ENCODE peak calls at places on chromosomes 12 and 14, in seven cellular contexts. J is stimulated activated CD8-positive, alpha-beta memory T cell treated with anti-CD3 and anti-CD28 coated beads, Interleukin-2, amount 100 ng/mL, for 1 hour; G is activated CD8-positive, alpha-beta memory T cell treated with anti-CD3 and anti-CD28 coated beads for 48 hours; D is T follicular helper cell; R is Calu3; A is NCI-H2081; S is stimulated activated CD4-positive, alpha-beta T cell treated with anti-CD3 and anti-CD28 coated beads, Interleukin-1b, Interleukin-23, amount 100 ng/mL, for 24 hours. Y is an unnamed sample.

GRCh38 chr12:25558566-25558965 is 5.5 kb upstream of the LMNTD1 start:
- DNase-seq in R (no peak), J (no peak), D (no peak), S (peak), G (no peak), A (no peak), Y (no peak)

GRCh38 chr12:15882055-15882971 is at the start of gene STRAP:
- DNase-seq in J (peak), D (peak), S (peak), R (peak), A (peak), G (peak), Y (peak)

GRCh38 chr14:89137514-89138163 is 279.4 kb downstream of the FOXN3 start:
- DNase-seq in D (no peak), R (peak), S (no peak), G (no peak), J (no peak), A (no peak), Y (no peak)

GRCh38 chr12:124646385-124647230 is 79.2 kb upstream of the NCOR2 start:
- DNase-seq in G (peak), R (no peak), S (peak), J (no peak), A (no peak), D (no peak), Y (no peak)

GRCh38 chr14:101810897-101811620 is 49.5 kb downstream of the PPP2R5C start:
- DNase-seq in D (no peak), R (no peak), J (no peak), S (no peak), G (no peak), A (no peak), Y (no peak)

GRCh38 chr12:47838286-47838931 is 18.7 kb upstream of the HDAC7 start:
- DNase-seq in S (no peak), A (peak), D (no peak), G (no peak), R (peak), J (no peak), Y (no peak)

GRCh38 chr14:71050227-71050823 is 143.1 kb downstream of the PCNX1 start:
- DNase-seq in R (no peak), J (no peak), A (no peak), S (no peak), G (no peak), D (no peak), Y (no peak)

GRCh38 chr12:3101309-3102022 is 24.3 kb downstream of the TSPAN9 start:
- DNase-seq in D (no peak), R (no peak), S (no peak), J (no peak), G (no peak), A (no peak), Y (no peak)

GRCh38 chr12:51005671-51006070 is 20.5 kb downstream of the SLC11A2 start:
- DNase-seq in G (no peak), R (peak), A (no peak), J (no peak), S (no peak), D (no peak), Y (no peak)

GRCh38 chr12:52519826-52520662 is at the start of gene KRT5:
- DNase-seq in D (no peak), R (no peak), A (no peak), J (no peak), S (no peak), G (no peak), Y (no peak)

GRCh38 chr14:64682173-64682710 is 22.0 kb upstream of the PLEKHG3 start:
- DNase-seq in J (no peak), A (no peak), S (no peak), R (no peak), G (no peak), D (no peak), Y (no peak)

GRCh38 chr12:95976416-95976832 is 19.7 kb downstream of the HAL start:
- DNase-seq in A (no peak), R (no peak), J (no peak), G (no peak), S (no peak), D (no peak), Y (no peak)

GRCh38 chr14:32050839-32051238 is 26.3 kb upstream of the ARHGAP5 start:
- DNase-seq in R (no peak), G (no peak), S (no peak), D (no peak), A (no peak), J (no peak), Y (no peak)

GRCh38 chr14:57835751-57836150 is 30.1 kb downstream of the SLC35F4 start:
- DNase-seq in A (no peak), G (no peak), D (no peak), R (no peak), S (no peak), J (no peak), Y (no peak)

GRCh38 chr14:73784065-73784987 is 67.3 kb upstream of the PTGR2 start:
- DNase-seq in R (no peak), J (no peak), D (no peak), A (no peak), S (no peak), G (no peak), Y (no peak)

GRCh38 chr14:67940894-67941455 is 121.4 kb downstream of the RAD51B start:
- DNase-seq in R (no peak), G (no peak), D (no peak), S (no peak), J (no peak), A (no peak), Y (no peak)